ENCODE peak calls at places on chromosomes 7 and 10, in four cellular contexts. K is A549, P is K562, Z is GM12878. H is an unnamed sample.
A peak's percentile ranks its signal among the peaks of the same experiment; 100 is the strongest.

GRCh38 chr10:7671121-7671520 is 4.4 kb upstream of the ITIH5 start:
- DNase-seq in K (no peak), P (no peak), Z (no peak), H (no peak)

GRCh38 chr10:1737222-1738061 is at the start of gene ADARB2:
- DNase-seq in K (no peak), P (no peak), Z (peak; percentile 53), H (no peak)

GRCh38 chr10:132880148-132880981 is 62.0 kb downstream of the CFAP46 start:
- DNase-seq in K (no peak), P (no peak), Z (no peak), H (no peak)

GRCh38 chr7:108091461-108091831 is 38.7 kb downstream of the LAMB4 start:
- DNase-seq in K (no peak), P (no peak), Z (no peak), H (no peak)

GRCh38 chr7:101712652-101713051 is 83.6 kb upstream of the MYL10 start:
- DNase-seq in K (no peak), P (no peak), Z (no peak), H (no peak)

GRCh38 chr10:80184291-80184690 is 21.0 kb downstream of the ANXA11 start:
- DNase-seq in K (no peak), P (no peak), Z (no peak), H (peak; percentile 53)

GRCh38 chr7:135239263-135239662 is 5.6 kb downstream of the STRA8 start:
- DNase-seq in K (no peak), P (no peak), Z (no peak), H (no peak)

GRCh38 chr7:101410743-101411476 is 48.2 kb downstream of the COL26A1 start:
- DNase-seq in K (peak; percentile 61), P (peak; percentile 91), Z (no peak), H (no peak)

GRCh38 chr10:97789770-97790397 is 18.1 kb upstream of the SFRP5 start:
- DNase-seq in K (no peak), P (no peak), Z (no peak), H (no peak)

GRCh38 chr10:35412900-35413491 is 76.7 kb downstream of the CCNY start:
- DNase-seq in K (no peak), P (no peak), Z (no peak), H (peak; percentile 61)

GRCh38 chr7:82413237-82413636 is 30.3 kb downstream of the CACNA2D1 start:
- DNase-seq in K (no peak), P (no peak), Z (no peak), H (no peak)

GRCh38 chr10:130018253-130018652 is 54.2 kb upstream of the EBF3 start:
- DNase-seq in K (no peak), P (no peak), Z (no peak), H (peak; percentile 63)

GRCh38 chr10:61271127-61271780 is 181.9 kb downstream of the TMEM26 start:
- DNase-seq in K (peak; percentile 23), P (no peak), Z (no peak), H (peak; percentile 84)

GRCh38 chr7:99407849-99408346 is 499 bp downstream of the PDAP1 start:
- DNase-seq in K (peak; percentile 51), P (no peak), Z (no peak), H (peak; percentile 86)

GRCh38 chr7:39750253-39750994 is 127.1 kb downstream of the RALA start:
- DNase-seq in K (no peak), P (no peak), Z (no peak), H (peak; percentile 26)

GRCh38 chr7:100190059-100190711 is 12.5 kb downstream of the STAG3 start:
- DNase-seq in K (peak; percentile 58), P (peak; percentile 49), Z (no peak), H (peak; percentile 62)

GRCh38 chr7:127578036-127578684 is 7.2 kb downstream of the GCC1 start:
- DNase-seq in K (no peak), P (no peak), Z (no peak), H (peak; percentile 80)

GRCh38 chr10:16509996-16510395 is 11.7 kb downstream of the C1QL3 start:
- DNase-seq in K (no peak), P (no peak), Z (no peak), H (peak; percentile 18)

GRCh38 chr10:89684604-89685003 is 16.8 kb upstream of the KIF20B start:
- DNase-seq in K (no peak), P (no peak), Z (no peak), H (peak; percentile 46)

GRCh38 chr7:87146740-87147386 is 5.4 kb upstream of the DMTF1 start:
- DNase-seq in K (no peak), P (no peak), Z (no peak), H (no peak)

GRCh38 chr10:69428138-69428537 is 11.4 kb upstream of the TACR2 start:
- DNase-seq in K (no peak), P (no peak), Z (no peak), H (no peak)

GRCh38 chr10:69422676-69423075 is 6.0 kb upstream of the TACR2 start:
- DNase-seq in K (no peak), P (no peak), Z (no peak), H (no peak)

GRCh38 chr10:69425041-69425440 is 8.3 kb upstream of the TACR2 start:
- DNase-seq in K (no peak), P (no peak), Z (no peak), H (no peak)

GRCh38 chr10:69426376-69426727 is 9.6 kb upstream of the TACR2 start:
- DNase-seq in K (no peak), P (no peak), Z (no peak), H (no peak)

DNA sequence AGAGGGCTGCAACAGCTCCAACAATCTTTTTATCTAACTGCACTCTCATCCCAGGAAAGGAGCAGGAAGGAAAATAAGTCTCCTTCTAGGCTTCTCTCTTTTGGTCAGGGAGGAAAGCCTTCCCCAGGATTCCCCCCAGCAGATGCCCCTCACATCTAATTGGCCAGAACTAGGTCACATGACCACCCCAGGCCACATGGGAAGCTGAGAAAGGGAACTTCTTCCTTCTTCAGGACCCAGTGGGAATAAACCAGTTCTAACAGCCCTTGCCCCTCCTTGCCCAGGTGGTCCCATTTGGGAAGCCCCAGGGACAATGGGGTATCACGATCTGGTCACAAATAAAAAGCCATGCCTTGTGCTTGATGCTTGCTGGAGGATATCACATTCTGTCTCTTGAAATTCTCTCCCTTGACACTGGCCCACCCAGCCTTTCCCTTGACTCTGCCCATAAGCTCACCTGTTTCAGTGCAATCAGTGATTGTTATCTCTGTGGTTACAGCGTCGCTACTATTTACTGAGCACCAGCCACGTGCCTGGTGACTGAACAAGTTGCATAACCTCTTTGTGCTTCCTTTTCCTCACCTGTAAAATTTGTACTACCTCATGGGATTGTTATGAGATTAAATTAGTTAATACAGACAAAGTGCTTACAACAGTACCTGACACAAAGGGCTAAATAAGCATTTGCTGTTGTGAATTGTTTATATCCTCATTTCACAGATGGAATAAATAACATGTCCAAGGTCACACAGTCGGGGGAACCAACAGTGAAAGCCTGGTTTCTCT is 9.0 kb upstream of the TACR2 start:
- DNase-seq in K (no peak), P (no peak), Z (no peak), H (no peak)
- TF ChIP-seq ELK1 in K (no peak), P (no peak), Z (no peak), H (no peak)

GRCh38 chr10:43202657-43203490 is 64.0 kb downstream of the RASGEF1A start:
- DNase-seq in K (no peak), P (peak; percentile 97), Z (no peak), H (no peak)
- TF ChIP-seq ELK1 in K (no peak), P (no peak), Z (no peak), H (no peak)

GRCh38 chr10:78267598-78267997 is 233.9 kb downstream of the RPS24 start:
- DNase-seq in K (no peak), P (no peak), Z (no peak), H (peak; percentile 68)
- TF ChIP-seq ELK1 in K (no peak), P (no peak), Z (no peak), H (no peak)

DNA sequence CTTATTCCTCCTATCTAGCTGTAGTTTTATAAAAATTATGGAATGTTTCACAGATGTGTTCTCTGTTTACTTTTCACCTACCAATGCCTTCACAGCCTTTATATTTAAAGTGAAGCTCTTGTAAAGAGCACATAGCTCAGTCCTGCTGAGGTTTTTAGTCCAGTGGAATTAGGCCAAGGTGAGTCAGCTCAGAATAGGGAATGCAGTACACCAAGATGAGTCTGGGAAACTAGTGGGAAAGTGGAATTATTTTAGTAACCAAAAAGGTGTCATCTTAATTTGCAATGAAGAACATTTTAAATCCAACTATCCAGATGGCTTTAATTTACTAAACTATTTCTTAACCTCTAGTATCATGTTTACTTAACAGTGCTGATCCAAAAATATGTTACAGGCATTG is 236.3 kb upstream of the CTBP2 start:
- DNase-seq in K (no peak), P (no peak), Z (no peak), H (peak; percentile 32)
- TF ChIP-seq ELK1 in K (no peak), P (no peak), Z (no peak), H (no peak)

DNA sequence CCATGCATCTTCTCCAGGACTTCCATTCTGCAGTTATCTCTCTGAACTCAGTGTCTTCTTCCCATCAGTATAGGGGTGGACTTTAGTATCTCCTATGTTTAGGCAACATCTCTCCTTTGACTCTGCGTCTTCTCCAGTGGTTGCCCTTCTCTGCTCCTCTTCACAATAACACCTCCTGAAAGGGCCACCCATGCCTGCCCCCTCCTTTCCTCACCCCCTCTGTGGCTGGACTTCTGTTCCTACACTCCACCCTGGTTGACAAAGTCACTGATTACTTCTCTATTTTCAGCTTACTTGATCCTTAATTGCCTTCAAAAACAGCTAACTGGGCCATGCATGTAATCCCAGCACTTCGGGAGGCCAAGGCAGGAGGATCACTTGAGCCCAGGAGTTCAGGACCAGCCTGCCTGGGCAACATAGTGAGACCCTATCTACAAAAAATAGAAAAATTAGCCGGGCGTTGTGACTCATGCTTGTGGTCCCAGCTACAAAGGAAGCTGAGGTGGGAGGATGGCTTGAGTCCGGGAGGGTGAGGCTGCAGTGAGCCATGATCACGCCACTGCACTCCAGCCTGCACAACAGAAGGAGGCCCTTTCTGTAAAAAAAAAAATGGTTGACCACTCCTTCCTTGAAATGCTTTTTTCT is 13.7 kb downstream of the SRGN start:
- DNase-seq in K (no peak), P (no peak), Z (no peak), H (peak; percentile 38)
- TF ChIP-seq ELK1 in K (no peak), P (no peak), Z (no peak), H (no peak)

GRCh38 chr10:32350811-32351342 is 3.9 kb upstream of the EPC1 start:
- DNase-seq in K (no peak), P (no peak), Z (no peak), H (no peak)
- TF ChIP-seq ELK1 in K (no peak), P (no peak), Z (no peak), H (no peak)

GRCh38 chr10:125004571-125005311 is 62.8 kb downstream of the ZRANB1 start:
- DNase-seq in K (no peak), P (no peak), Z (no peak), H (no peak)

GRCh38 chr10:125005312-125006187 is 63.6 kb downstream of the ZRANB1 start:
- DNase-seq in K (no peak), P (no peak), Z (no peak), H (no peak)

GRCh38 chr10:125006921-125007391 is 65.0 kb downstream of the ZRANB1 start:
- DNase-seq in K (no peak), P (no peak), Z (no peak), H (peak; percentile 46)

GRCh38 chr10:125007436-125007835 is 65.5 kb downstream of the ZRANB1 start:
- DNase-seq in K (no peak), P (no peak), Z (no peak), H (no peak)

DNA sequence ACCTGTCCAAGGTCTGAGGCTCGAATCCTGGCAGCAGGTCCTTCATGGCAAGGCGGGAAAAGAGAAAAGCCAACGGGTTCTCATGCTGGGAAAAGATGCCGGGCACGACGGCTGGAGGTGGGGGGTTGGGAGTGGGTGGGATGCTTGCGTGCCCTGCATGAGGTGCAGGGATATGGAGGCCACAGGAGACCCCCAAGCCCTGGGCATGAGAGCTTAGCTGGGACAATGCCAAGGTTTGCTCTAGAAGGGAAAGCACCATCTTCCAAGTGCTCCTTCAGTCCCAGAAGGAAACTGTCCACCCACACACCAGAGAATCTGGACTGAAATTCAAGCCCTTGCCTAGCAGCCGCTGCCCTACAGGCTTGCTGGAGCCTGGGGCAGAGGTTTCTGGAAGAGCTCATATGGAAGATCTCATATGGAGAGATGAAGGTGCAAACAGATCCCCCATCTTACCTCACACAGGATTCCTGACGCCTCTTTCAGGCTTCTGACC is 64.3 kb downstream of the ZRANB1 start:
- DNase-seq in K (no peak), P (no peak), Z (no peak), H (peak; percentile 54)
- TF ChIP-seq ELK1 in K (no peak), P (no peak), Z (no peak), H (no peak)